ENCODE peak calls at places on chromosomes 2 and 18, in four cellular contexts. One of them, this sample, is unnamed.

GRCh38 chr2:240972636-240973521 is 25.5 kb upstream of the SNED1 start:
- DNase-seq in K562: no peak
- DNase-seq in HepG2: no peak
- DNase-seq in WTC11: no peak
- DNase-seq in this sample: no peak

GRCh38 chr18:63823516-63824219 is 48.5 kb downstream of the SERPINB7 start:
- DNase-seq in K562: peak
- DNase-seq in HepG2: peak
- DNase-seq in WTC11: peak
- DNase-seq in this sample: peak

GRCh38 chr18:7872569-7872968 is 305.5 kb downstream of the PTPRM start:
- DNase-seq in K562: no peak
- DNase-seq in HepG2: peak
- DNase-seq in WTC11: no peak
- DNase-seq in this sample: no peak

GRCh38 chr2:3461781-3462492 is 57.4 kb downstream of the ADI1 start:
- DNase-seq in K562: peak
- DNase-seq in HepG2: peak
- DNase-seq in WTC11: no peak
- DNase-seq in this sample: peak

GRCh38 chr2:70133521-70134348 is 46.5 kb downstream of the PCBP1 start:
- DNase-seq in K562: no peak
- DNase-seq in HepG2: no peak
- DNase-seq in WTC11: no peak
- DNase-seq in this sample: no peak

GRCh38 chr18:63119647-63120046 is 199.9 kb downstream of the BCL2 start:
- DNase-seq in K562: no peak
- DNase-seq in HepG2: peak
- DNase-seq in WTC11: peak
- DNase-seq in this sample: peak

GRCh38 chr18:35162995-35163394 is 77.8 kb upstream of the ZNF397 start:
- DNase-seq in K562: no peak
- DNase-seq in HepG2: no peak
- DNase-seq in WTC11: no peak
- DNase-seq in this sample: no peak

GRCh38 chr2:225889452-225889851 is 489.9 kb downstream of the NYAP2 start:
- DNase-seq in K562: no peak
- DNase-seq in HepG2: peak
- DNase-seq in WTC11: no peak
- DNase-seq in this sample: peak

GRCh38 chr2:9703701-9704221 is 73.0 kb upstream of the YWHAQ start:
- DNase-seq in K562: peak
- DNase-seq in HepG2: peak
- DNase-seq in WTC11: no peak
- DNase-seq in this sample: no peak

GRCh38 chr2:182941121-182941713 is 74.8 kb upstream of the FRZB start:
- DNase-seq in K562: no peak
- DNase-seq in HepG2: no peak
- DNase-seq in WTC11: no peak
- DNase-seq in this sample: no peak

GRCh38 chr2:10289891-10290290 is 12.8 kb upstream of the HPCAL1 start:
- DNase-seq in K562: no peak
- DNase-seq in HepG2: no peak
- DNase-seq in WTC11: no peak
- DNase-seq in this sample: no peak

GRCh38 chr2:109333414-109334194 is 204.6 kb downstream of the SH3RF3 start:
- DNase-seq in K562: no peak
- DNase-seq in HepG2: peak
- DNase-seq in WTC11: no peak
- DNase-seq in this sample: peak

GRCh38 chr18:40962784-40963183 is 992.2 kb upstream of the PIK3C3 start:
- DNase-seq in K562: no peak
- DNase-seq in HepG2: no peak
- DNase-seq in WTC11: no peak
- DNase-seq in this sample: no peak

GRCh38 chr2:219526320-219527075 is 12.2 kb downstream of the ASIC4 start:
- DNase-seq in K562: no peak
- DNase-seq in HepG2: no peak
- DNase-seq in WTC11: no peak
- DNase-seq in this sample: no peak

GRCh38 chr2:143890799-143891198 is 629.1 kb downstream of the ZEB2 start:
- DNase-seq in K562: no peak
- DNase-seq in HepG2: no peak
- DNase-seq in WTC11: no peak
- DNase-seq in this sample: no peak

GRCh38 chr2:162401871-162402270 is 57.9 kb downstream of the GCA start:
- DNase-seq in K562: no peak
- DNase-seq in HepG2: no peak
- DNase-seq in WTC11: no peak
- DNase-seq in this sample: no peak

GRCh38 chr2:144389151-144389929 is 130.6 kb downstream of the ZEB2 start:
- DNase-seq in K562: no peak
- DNase-seq in HepG2: no peak
- DNase-seq in WTC11: peak
- DNase-seq in this sample: no peak

GRCh38 chr2:141496805-141497204 is 634.0 kb downstream of the LRP1B start:
- DNase-seq in K562: no peak
- DNase-seq in HepG2: no peak
- DNase-seq in WTC11: no peak
- DNase-seq in this sample: no peak

GRCh38 chr2:190859347-190860297 is 21.0 kb upstream of the GLS start:
- DNase-seq in K562: no peak
- DNase-seq in HepG2: no peak
- DNase-seq in WTC11: no peak
- DNase-seq in this sample: no peak

GRCh38 chr2:62817995-62818713 is 112.6 kb downstream of the EHBP1 start:
- DNase-seq in K562: no peak
- DNase-seq in HepG2: no peak
- DNase-seq in WTC11: no peak
- DNase-seq in this sample: no peak

GRCh38 chr18:32021756-32022564 is 3.3 kb downstream of the RNF125 start:
- DNase-seq in K562: no peak
- DNase-seq in HepG2: no peak
- DNase-seq in WTC11: no peak
- DNase-seq in this sample: no peak

GRCh38 chr2:46471705-46472104 is 7.7 kb upstream of the TMEM247 start:
- DNase-seq in K562: no peak
- DNase-seq in HepG2: no peak
- DNase-seq in WTC11: no peak
- DNase-seq in this sample: no peak

GRCh38 chr2:162212366-162212765 is 30.9 kb downstream of the FAP start:
- DNase-seq in K562: no peak
- DNase-seq in HepG2: no peak
- DNase-seq in WTC11: no peak
- DNase-seq in this sample: no peak

GRCh38 chr2:61718965-61719364 is 134.9 kb downstream of the FAM161A start:
- DNase-seq in K562: no peak
- DNase-seq in HepG2: no peak
- DNase-seq in WTC11: no peak
- DNase-seq in this sample: no peak

DNA sequence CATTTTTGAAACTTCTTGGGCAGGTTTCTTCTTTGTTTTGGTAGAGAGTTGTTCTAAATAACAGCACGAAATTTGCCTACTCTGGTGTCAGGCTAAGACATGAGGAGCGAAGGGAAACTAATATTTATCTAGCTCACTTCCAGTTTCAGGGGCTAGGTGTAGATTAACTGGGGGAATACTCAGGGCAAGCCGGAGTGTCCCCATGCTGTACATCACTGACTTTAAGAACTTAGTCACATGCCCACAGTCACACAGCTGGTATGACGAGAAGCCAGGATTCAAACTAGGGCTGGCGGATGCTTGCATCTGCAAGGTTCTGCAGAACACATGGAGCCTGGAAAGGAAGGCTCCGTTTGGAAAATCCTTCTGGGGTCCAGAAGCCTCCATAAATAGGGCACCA is 133.3 kb downstream of the ALPK2 start:
- DNase-seq in K562: no peak
- DNase-seq in HepG2: no peak
- DNase-seq in WTC11: no peak
- DNase-seq in this sample: no peak
- TF ChIP-seq ELF4 in K562: no peak
- TF ChIP-seq ELF4 in HepG2: no peak
- TF ChIP-seq ELF4 in WTC11: no peak
- TF ChIP-seq ELF4 in this sample: no peak

GRCh38 chr2:105177008-105177407 is 64.5 kb upstream of the GPR45 start:
- DNase-seq in K562: no peak
- DNase-seq in HepG2: no peak
- DNase-seq in WTC11: no peak
- DNase-seq in this sample: no peak

GRCh38 chr2:105180491-105180972 is 61.0 kb upstream of the GPR45 start:
- DNase-seq in K562: no peak
- DNase-seq in HepG2: no peak
- DNase-seq in WTC11: no peak
- DNase-seq in this sample: no peak

GRCh38 chr2:105181282-105181681 is 60.3 kb upstream of the GPR45 start:
- DNase-seq in K562: no peak
- DNase-seq in HepG2: no peak
- DNase-seq in WTC11: no peak
- DNase-seq in this sample: no peak

GRCh38 chr2:105177546-105178254 is 63.8 kb upstream of the GPR45 start:
- DNase-seq in K562: no peak
- DNase-seq in HepG2: no peak
- DNase-seq in WTC11: peak
- DNase-seq in this sample: no peak

GRCh38 chr2:105179469-105180372 is 61.8 kb upstream of the GPR45 start:
- DNase-seq in K562: peak
- DNase-seq in HepG2: peak
- DNase-seq in WTC11: peak
- DNase-seq in this sample: peak
- TF ChIP-seq ELF4 in K562: no peak
- TF ChIP-seq ELF4 in HepG2: no peak
- TF ChIP-seq ELF4 in WTC11: no peak
- TF ChIP-seq ELF4 in this sample: no peak

GRCh38 chr2:160477032-160477431 is 16.6 kb downstream of the RBMS1 start:
- DNase-seq in K562: no peak
- DNase-seq in HepG2: no peak
- DNase-seq in WTC11: no peak
- DNase-seq in this sample: no peak
- TF ChIP-seq ELF4 in K562: no peak
- TF ChIP-seq ELF4 in HepG2: no peak
- TF ChIP-seq ELF4 in WTC11: no peak
- TF ChIP-seq ELF4 in this sample: no peak

GRCh38 chr18:67467188-67467587 is 49.3 kb downstream of the DSEL start:
- DNase-seq in K562: no peak
- DNase-seq in HepG2: no peak
- DNase-seq in WTC11: no peak
- DNase-seq in this sample: no peak

GRCh38 chr18:67464499-67464898 is 52.0 kb downstream of the DSEL start:
- DNase-seq in K562: no peak
- DNase-seq in HepG2: no peak
- DNase-seq in WTC11: no peak
- DNase-seq in this sample: no peak

GRCh38 chr18:67468038-67468437 is 48.5 kb downstream of the DSEL start:
- DNase-seq in K562: no peak
- DNase-seq in HepG2: no peak
- DNase-seq in WTC11: no peak
- DNase-seq in this sample: no peak

GRCh38 chr18:67463829-67464228 is 52.7 kb downstream of the DSEL start:
- DNase-seq in K562: no peak
- DNase-seq in HepG2: no peak
- DNase-seq in WTC11: no peak
- DNase-seq in this sample: peak
- TF ChIP-seq ELF4 in K562: no peak
- TF ChIP-seq ELF4 in HepG2: no peak
- TF ChIP-seq ELF4 in WTC11: no peak
- TF ChIP-seq ELF4 in this sample: no peak

GRCh38 chr18:49052891-49053644 is 102.3 kb upstream of the SMAD7 start:
- DNase-seq in K562: no peak
- DNase-seq in HepG2: no peak
- DNase-seq in WTC11: no peak
- DNase-seq in this sample: no peak
- TF ChIP-seq ELF4 in K562: no peak
- TF ChIP-seq ELF4 in HepG2: no peak
- TF ChIP-seq ELF4 in WTC11: no peak
- TF ChIP-seq ELF4 in this sample: no peak

GRCh38 chr18:74632856-74633255 is 35.2 kb downstream of the ZNF407 start:
- DNase-seq in K562: no peak
- DNase-seq in HepG2: no peak
- DNase-seq in WTC11: no peak
- DNase-seq in this sample: no peak
- TF ChIP-seq ELF4 in K562: no peak
- TF ChIP-seq ELF4 in HepG2: no peak
- TF ChIP-seq ELF4 in WTC11: no peak
- TF ChIP-seq ELF4 in this sample: no peak